ENCODE peak calls at places on chromosomes 11 and 22, in eight cellular contexts. One of them, this sample, is unnamed.

GRCh38 chr11:18720811-18721575 is 5.0 kb downstream of the IGSF22 start:
- DNase-seq in AG04450: no peak
- DNase-seq in stomach: peak
- DNase-seq in uterus: peak
- DNase-seq in GM13976: peak
- DNase-seq in mucosa of descending colon: peak
- DNase-seq in GM23338: peak
- DNase-seq in MM.1S: peak
- DNase-seq in this sample: peak

GRCh38 chr11:123268118-123268517 is 73.1 kb upstream of the CLMP start:
- DNase-seq in uterus: no peak
- DNase-seq in GM13976: no peak
- DNase-seq in MM.1S: no peak
- DNase-seq in AG04450: no peak
- DNase-seq in stomach: no peak
- DNase-seq in GM23338: no peak
- DNase-seq in mucosa of descending colon: no peak
- DNase-seq in this sample: no peak

GRCh38 chr22:19174106-19175025 is 4.2 kb downstream of the SLC25A1 start:
- DNase-seq in AG04450: no peak
- DNase-seq in MM.1S: no peak
- DNase-seq in stomach: no peak
- DNase-seq in uterus: no peak
- DNase-seq in mucosa of descending colon: no peak
- DNase-seq in GM13976: no peak
- DNase-seq in GM23338: peak
- DNase-seq in this sample: peak

GRCh38 chr11:20457001-20457768 is 69.7 kb downstream of the PRMT3 start:
- DNase-seq in MM.1S: no peak
- DNase-seq in mucosa of descending colon: no peak
- DNase-seq in GM13976: no peak
- DNase-seq in AG04450: no peak
- DNase-seq in stomach: no peak
- DNase-seq in uterus: no peak
- DNase-seq in GM23338: no peak
- DNase-seq in this sample: no peak

GRCh38 chr22:16963189-16963945 is 44.7 kb downstream of the GAB4 start:
- DNase-seq in AG04450: no peak
- DNase-seq in MM.1S: no peak
- DNase-seq in GM13976: no peak
- DNase-seq in GM23338: no peak
- DNase-seq in stomach: no peak
- DNase-seq in uterus: no peak
- DNase-seq in mucosa of descending colon: no peak
- DNase-seq in this sample: no peak

GRCh38 chr22:42091446-42091764 is 833 bp upstream of the NDUFA6 start:
- DNase-seq in mucosa of descending colon: no peak
- DNase-seq in MM.1S: peak
- DNase-seq in GM23338: no peak
- DNase-seq in stomach: no peak
- DNase-seq in GM13976: no peak
- DNase-seq in uterus: no peak
- DNase-seq in AG04450: no peak
- DNase-seq in this sample: no peak

GRCh38 chr11:67647471-67647870 is 3.1 kb downstream of the ACY3 start:
- DNase-seq in uterus: no peak
- DNase-seq in GM13976: no peak
- DNase-seq in mucosa of descending colon: no peak
- DNase-seq in stomach: no peak
- DNase-seq in AG04450: no peak
- DNase-seq in GM23338: no peak
- DNase-seq in MM.1S: no peak
- DNase-seq in this sample: peak

GRCh38 chr11:120147094-120147949 is 9.4 kb upstream of the TRIM29 start:
- DNase-seq in uterus: no peak
- DNase-seq in stomach: no peak
- DNase-seq in GM23338: no peak
- DNase-seq in GM13976: no peak
- DNase-seq in MM.1S: no peak
- DNase-seq in AG04450: no peak
- DNase-seq in mucosa of descending colon: no peak
- DNase-seq in this sample: no peak

GRCh38 chr11:131749100-131749499 is 378.7 kb downstream of the NTM start:
- DNase-seq in stomach: no peak
- DNase-seq in AG04450: no peak
- DNase-seq in GM13976: no peak
- DNase-seq in GM23338: no peak
- DNase-seq in MM.1S: no peak
- DNase-seq in mucosa of descending colon: no peak
- DNase-seq in uterus: no peak
- DNase-seq in this sample: no peak

GRCh38 chr11:87290304-87290922 is 252.7 kb downstream of the TMEM135 start:
- DNase-seq in MM.1S: peak
- DNase-seq in mucosa of descending colon: no peak
- DNase-seq in GM23338: peak
- DNase-seq in GM13976: peak
- DNase-seq in AG04450: peak
- DNase-seq in uterus: no peak
- DNase-seq in stomach: no peak
- DNase-seq in this sample: no peak

GRCh38 chr11:86509579-86509978 is 134.9 kb downstream of the CCDC81 start:
- DNase-seq in AG04450: no peak
- DNase-seq in GM23338: no peak
- DNase-seq in uterus: no peak
- DNase-seq in MM.1S: no peak
- DNase-seq in mucosa of descending colon: no peak
- DNase-seq in GM13976: no peak
- DNase-seq in stomach: no peak
- DNase-seq in this sample: no peak

GRCh38 chr22:30234786-30235470 is 11.6 kb downstream of the LIF start:
- DNase-seq in MM.1S: no peak
- DNase-seq in GM23338: no peak
- DNase-seq in mucosa of descending colon: no peak
- DNase-seq in uterus: no peak
- DNase-seq in stomach: no peak
- DNase-seq in GM13976: no peak
- DNase-seq in AG04450: peak
- DNase-seq in this sample: no peak

GRCh38 chr11:3894128-3894731 is 38.8 kb downstream of the STIM1 start:
- DNase-seq in mucosa of descending colon: no peak
- DNase-seq in GM13976: peak
- DNase-seq in stomach: no peak
- DNase-seq in MM.1S: no peak
- DNase-seq in uterus: no peak
- DNase-seq in GM23338: no peak
- DNase-seq in AG04450: no peak
- DNase-seq in this sample: no peak

GRCh38 chr11:69300124-69301032 is 6.4 kb downstream of the MYEOV start:
- DNase-seq in GM23338: no peak
- DNase-seq in MM.1S: no peak
- DNase-seq in GM13976: no peak
- DNase-seq in stomach: no peak
- DNase-seq in mucosa of descending colon: no peak
- DNase-seq in uterus: no peak
- DNase-seq in AG04450: no peak
- DNase-seq in this sample: no peak

GRCh38 chr22:48247829-48248228 is 1485.4 kb downstream of the TBC1D22A start:
- DNase-seq in MM.1S: no peak
- DNase-seq in stomach: no peak
- DNase-seq in AG04450: no peak
- DNase-seq in GM23338: no peak
- DNase-seq in GM13976: no peak
- DNase-seq in uterus: no peak
- DNase-seq in mucosa of descending colon: no peak
- DNase-seq in this sample: no peak

GRCh38 chr22:26740253-26740652 is 82.9 kb downstream of the MIAT start:
- DNase-seq in MM.1S: no peak
- DNase-seq in mucosa of descending colon: no peak
- DNase-seq in AG04450: no peak
- DNase-seq in stomach: no peak
- DNase-seq in GM23338: peak
- DNase-seq in uterus: no peak
- DNase-seq in GM13976: no peak
- DNase-seq in this sample: no peak

GRCh38 chr11:69638941-69639681 is 1.8 kb upstream of the CCND1 start:
- DNase-seq in GM23338: peak
- DNase-seq in MM.1S: peak
- DNase-seq in stomach: peak
- DNase-seq in mucosa of descending colon: peak
- DNase-seq in AG04450: peak
- DNase-seq in GM13976: peak
- DNase-seq in uterus: peak
- DNase-seq in this sample: peak

GRCh38 chr22:48670747-48671146 is 1156.9 kb downstream of the BRD1 start:
- DNase-seq in AG04450: no peak
- DNase-seq in uterus: no peak
- DNase-seq in MM.1S: no peak
- DNase-seq in GM23338: no peak
- DNase-seq in mucosa of descending colon: no peak
- DNase-seq in GM13976: no peak
- DNase-seq in stomach: no peak
- DNase-seq in this sample: no peak

GRCh38 chr11:1508491-1508891 is 21.9 kb upstream of the MOB2 start:
- DNase-seq in stomach: no peak
- DNase-seq in mucosa of descending colon: no peak
- DNase-seq in AG04450: no peak
- DNase-seq in MM.1S: no peak
- DNase-seq in uterus: no peak
- DNase-seq in GM13976: no peak
- DNase-seq in GM23338: no peak
- DNase-seq in this sample: no peak

GRCh38 chr11:72786305-72787261 is 7.3 kb downstream of the STARD10 start:
- DNase-seq in uterus: no peak
- DNase-seq in MM.1S: no peak
- DNase-seq in GM13976: no peak
- DNase-seq in GM23338: no peak
- DNase-seq in mucosa of descending colon: peak
- DNase-seq in AG04450: no peak
- DNase-seq in stomach: peak
- DNase-seq in this sample: no peak

GRCh38 chr11:21897203-21897602 is 295.7 kb upstream of the ANO5 start:
- DNase-seq in stomach: no peak
- DNase-seq in MM.1S: peak
- DNase-seq in mucosa of descending colon: no peak
- DNase-seq in GM23338: no peak
- DNase-seq in AG04450: no peak
- DNase-seq in uterus: no peak
- DNase-seq in GM13976: no peak
- DNase-seq in this sample: no peak

GRCh38 chr11:12489246-12489772 is 111.9 kb downstream of the PARVA start:
- DNase-seq in GM23338: no peak
- DNase-seq in GM13976: no peak
- DNase-seq in uterus: no peak
- DNase-seq in MM.1S: no peak
- DNase-seq in AG04450: no peak
- DNase-seq in stomach: no peak
- DNase-seq in mucosa of descending colon: no peak
- DNase-seq in this sample: no peak

GRCh38 chr11:12483604-12484003 is 106.2 kb downstream of the PARVA start:
- DNase-seq in uterus: no peak
- DNase-seq in mucosa of descending colon: no peak
- DNase-seq in GM23338: no peak
- DNase-seq in stomach: no peak
- DNase-seq in GM13976: no peak
- DNase-seq in MM.1S: no peak
- DNase-seq in AG04450: no peak
- DNase-seq in this sample: no peak

GRCh38 chr11:12482839-12483238 is 105.5 kb downstream of the PARVA start:
- DNase-seq in GM23338: no peak
- DNase-seq in GM13976: no peak
- DNase-seq in AG04450: no peak
- DNase-seq in mucosa of descending colon: no peak
- DNase-seq in MM.1S: no peak
- DNase-seq in stomach: no peak
- DNase-seq in uterus: no peak
- DNase-seq in this sample: no peak

GRCh38 chr11:12480401-12480800 is 103.0 kb downstream of the PARVA start:
- DNase-seq in GM23338: no peak
- DNase-seq in mucosa of descending colon: no peak
- DNase-seq in GM13976: no peak
- DNase-seq in uterus: no peak
- DNase-seq in stomach: no peak
- DNase-seq in MM.1S: no peak
- DNase-seq in AG04450: no peak
- DNase-seq in this sample: no peak

GRCh38 chr11:12485328-12485727 is 108.0 kb downstream of the PARVA start:
- DNase-seq in GM13976: no peak
- DNase-seq in AG04450: no peak
- DNase-seq in stomach: no peak
- DNase-seq in uterus: no peak
- DNase-seq in GM23338: no peak
- DNase-seq in mucosa of descending colon: no peak
- DNase-seq in MM.1S: no peak
- DNase-seq in this sample: no peak
- TF ChIP-seq CTCF in GM13976: no peak
- TF ChIP-seq CTCF in AG04450: peak
- TF ChIP-seq CTCF in stomach: peak
- TF ChIP-seq CTCF in uterus: peak
- TF ChIP-seq CTCF in GM23338: peak
- TF ChIP-seq CTCF in mucosa of descending colon: no peak
- TF ChIP-seq CTCF in MM.1S: peak
- TF ChIP-seq CTCF in this sample: no peak

GRCh38 chr11:11155962-11156815 is 196.9 kb downstream of the CSNK2A3 start:
- DNase-seq in GM23338: peak
- DNase-seq in AG04450: no peak
- DNase-seq in MM.1S: no peak
- DNase-seq in mucosa of descending colon: no peak
- DNase-seq in stomach: no peak
- DNase-seq in uterus: no peak
- DNase-seq in GM13976: peak
- DNase-seq in this sample: peak
- TF ChIP-seq CTCF in GM23338: peak
- TF ChIP-seq CTCF in AG04450: peak
- TF ChIP-seq CTCF in MM.1S: peak
- TF ChIP-seq CTCF in mucosa of descending colon: peak
- TF ChIP-seq CTCF in stomach: no peak
- TF ChIP-seq CTCF in uterus: no peak
- TF ChIP-seq CTCF in GM13976: peak
- TF ChIP-seq CTCF in this sample: peak

GRCh38 chr11:107683807-107684206 is 28.0 kb downstream of the SLN start:
- DNase-seq in GM13976: no peak
- DNase-seq in stomach: no peak
- DNase-seq in GM23338: peak
- DNase-seq in MM.1S: no peak
- DNase-seq in uterus: no peak
- DNase-seq in AG04450: no peak
- DNase-seq in mucosa of descending colon: no peak
- DNase-seq in this sample: peak
- TF ChIP-seq CTCF in GM13976: no peak
- TF ChIP-seq CTCF in stomach: no peak
- TF ChIP-seq CTCF in GM23338: peak
- TF ChIP-seq CTCF in MM.1S: peak
- TF ChIP-seq CTCF in uterus: no peak
- TF ChIP-seq CTCF in AG04450: peak
- TF ChIP-seq CTCF in mucosa of descending colon: no peak
- TF ChIP-seq CTCF in this sample: peak

DNA sequence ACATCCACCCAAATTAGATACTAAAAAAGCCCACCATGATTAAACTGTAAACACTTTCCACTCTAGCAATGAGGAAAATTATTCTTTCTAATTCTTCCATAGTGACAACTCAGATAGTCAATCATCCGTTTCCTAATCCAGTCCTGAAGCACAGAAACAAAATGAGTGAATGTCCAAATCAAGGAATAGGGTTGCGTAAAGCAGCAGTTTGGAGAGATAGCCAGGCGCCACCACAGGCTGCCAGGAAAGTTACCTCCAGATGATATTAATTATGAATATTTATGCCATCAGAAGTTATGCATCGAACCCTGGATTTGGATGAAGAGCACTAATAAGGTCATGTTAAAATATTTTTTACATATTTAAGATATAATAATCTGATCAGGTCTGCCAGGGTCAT is 63.2 kb downstream of the ETS1 start:
- DNase-seq in AG04450: no peak
- DNase-seq in GM13976: no peak
- DNase-seq in MM.1S: no peak
- DNase-seq in stomach: no peak
- DNase-seq in uterus: no peak
- DNase-seq in GM23338: no peak
- DNase-seq in mucosa of descending colon: no peak
- DNase-seq in this sample: no peak
- TF ChIP-seq CTCF in AG04450: no peak
- TF ChIP-seq CTCF in GM13976: no peak
- TF ChIP-seq CTCF in MM.1S: no peak
- TF ChIP-seq CTCF in stomach: no peak
- TF ChIP-seq CTCF in uterus: no peak
- TF ChIP-seq CTCF in GM23338: no peak
- TF ChIP-seq CTCF in mucosa of descending colon: no peak
- TF ChIP-seq CTCF in this sample: no peak

This sample was measured in WTC11.